ENCODE peak calls at places on chromosomes 4 and X, in nine cellular contexts. One of them, this sample, is unnamed.

GRCh38 chr4:142405021-142405991 is 440.8 kb downstream of the INPP4B start:
- DNase-seq in HepG2: no peak
- DNase-seq in cardiac fibroblast: peak
- DNase-seq in AG09319: peak
- DNase-seq in IMR-90: peak
- DNase-seq in CD4-positive, alpha-beta T cell: peak
- DNase-seq in uterus: peak
- DNase-seq in A673: peak
- DNase-seq in GM20000: peak
- DNase-seq in this sample: peak

GRCh38 chr4:123418486-123418931 is 21.9 kb downstream of the SPRY1 start:
- DNase-seq in HepG2: peak
- DNase-seq in cardiac fibroblast: peak
- DNase-seq in AG09319: peak
- DNase-seq in IMR-90: peak
- DNase-seq in CD4-positive, alpha-beta T cell: no peak
- DNase-seq in uterus: no peak
- DNase-seq in A673: peak
- DNase-seq in GM20000: no peak
- DNase-seq in this sample: peak

GRCh38 chr4:185730387-185730786 is 81.6 kb downstream of the SORBS2 start:
- DNase-seq in HepG2: no peak
- DNase-seq in cardiac fibroblast: peak
- DNase-seq in AG09319: no peak
- DNase-seq in IMR-90: no peak
- DNase-seq in CD4-positive, alpha-beta T cell: no peak
- DNase-seq in uterus: no peak
- DNase-seq in A673: peak
- DNase-seq in GM20000: no peak
- DNase-seq in this sample: no peak

GRCh38 chr4:8410641-8411271 is 29.8 kb downstream of the ACOX3 start:
- DNase-seq in HepG2: peak
- DNase-seq in cardiac fibroblast: peak
- DNase-seq in AG09319: no peak
- DNase-seq in IMR-90: peak
- DNase-seq in CD4-positive, alpha-beta T cell: no peak
- DNase-seq in uterus: peak
- DNase-seq in A673: peak
- DNase-seq in GM20000: no peak
- DNase-seq in this sample: peak

GRCh38 chrX:15749642-15750610 is 11.9 kb downstream of the CA5B start:
- DNase-seq in HepG2: no peak
- DNase-seq in cardiac fibroblast: no peak
- DNase-seq in AG09319: no peak
- DNase-seq in IMR-90: peak
- DNase-seq in CD4-positive, alpha-beta T cell: no peak
- DNase-seq in uterus: peak
- DNase-seq in A673: no peak
- DNase-seq in GM20000: peak
- DNase-seq in this sample: peak

GRCh38 chrX:48493890-48494364 is 14.9 kb upstream of the PORCN start:
- DNase-seq in HepG2: peak
- DNase-seq in cardiac fibroblast: peak
- DNase-seq in AG09319: no peak
- DNase-seq in IMR-90: peak
- DNase-seq in CD4-positive, alpha-beta T cell: no peak
- DNase-seq in uterus: no peak
- DNase-seq in A673: peak
- DNase-seq in GM20000: no peak
- DNase-seq in this sample: no peak

GRCh38 chrX:37776283-37776986 is 3.4 kb upstream of the CYBB start:
- DNase-seq in HepG2: no peak
- DNase-seq in cardiac fibroblast: no peak
- DNase-seq in AG09319: no peak
- DNase-seq in IMR-90: no peak
- DNase-seq in CD4-positive, alpha-beta T cell: no peak
- DNase-seq in uterus: no peak
- DNase-seq in A673: no peak
- DNase-seq in GM20000: no peak
- DNase-seq in this sample: no peak

GRCh38 chr4:109990307-109991257 is 77.9 kb downstream of the EGF start:
- DNase-seq in HepG2: no peak
- DNase-seq in cardiac fibroblast: no peak
- DNase-seq in AG09319: no peak
- DNase-seq in IMR-90: no peak
- DNase-seq in CD4-positive, alpha-beta T cell: no peak
- DNase-seq in uterus: no peak
- DNase-seq in A673: no peak
- DNase-seq in GM20000: peak
- DNase-seq in this sample: no peak

GRCh38 chrX:45445745-45446412 is 245.2 kb upstream of the DIPK2B start:
- DNase-seq in HepG2: no peak
- DNase-seq in cardiac fibroblast: peak
- DNase-seq in AG09319: no peak
- DNase-seq in IMR-90: peak
- DNase-seq in CD4-positive, alpha-beta T cell: no peak
- DNase-seq in uterus: no peak
- DNase-seq in A673: peak
- DNase-seq in GM20000: no peak
- DNase-seq in this sample: peak

GRCh38 chr4:56976878-56977320 is 507 bp downstream of the NOA1 start:
- DNase-seq in HepG2: peak
- DNase-seq in cardiac fibroblast: no peak
- DNase-seq in AG09319: no peak
- DNase-seq in IMR-90: no peak
- DNase-seq in CD4-positive, alpha-beta T cell: peak
- DNase-seq in uterus: no peak
- DNase-seq in A673: no peak
- DNase-seq in GM20000: peak
- DNase-seq in this sample: peak

GRCh38 chr4:8835521-8836365 is 35.9 kb downstream of the HMX1 start:
- DNase-seq in HepG2: no peak
- DNase-seq in cardiac fibroblast: no peak
- DNase-seq in AG09319: no peak
- DNase-seq in IMR-90: no peak
- DNase-seq in CD4-positive, alpha-beta T cell: no peak
- DNase-seq in uterus: no peak
- DNase-seq in A673: no peak
- DNase-seq in GM20000: no peak
- DNase-seq in this sample: no peak

GRCh38 chrX:19382500-19383145 is 38.9 kb downstream of the PDHA1 start:
- DNase-seq in HepG2: peak
- DNase-seq in cardiac fibroblast: peak
- DNase-seq in AG09319: no peak
- DNase-seq in IMR-90: peak
- DNase-seq in CD4-positive, alpha-beta T cell: peak
- DNase-seq in uterus: no peak
- DNase-seq in A673: peak
- DNase-seq in GM20000: peak
- DNase-seq in this sample: no peak

GRCh38 chrX:53048169-53049126 is at the start of gene GPR173:
- DNase-seq in HepG2: no peak
- DNase-seq in cardiac fibroblast: peak
- DNase-seq in AG09319: peak
- DNase-seq in IMR-90: peak
- DNase-seq in CD4-positive, alpha-beta T cell: no peak
- DNase-seq in uterus: peak
- DNase-seq in A673: peak
- DNase-seq in GM20000: no peak
- DNase-seq in this sample: peak

GRCh38 chr4:12716896-12717295 is 767.2 kb downstream of the RAB28 start:
- DNase-seq in HepG2: no peak
- DNase-seq in cardiac fibroblast: no peak
- DNase-seq in AG09319: no peak
- DNase-seq in IMR-90: no peak
- DNase-seq in CD4-positive, alpha-beta T cell: no peak
- DNase-seq in uterus: no peak
- DNase-seq in A673: no peak
- DNase-seq in GM20000: no peak
- DNase-seq in this sample: no peak

GRCh38 chr4:154744341-154744948 is 645 bp downstream of the LRAT start:
- DNase-seq in HepG2: no peak
- DNase-seq in cardiac fibroblast: no peak
- DNase-seq in AG09319: no peak
- DNase-seq in IMR-90: no peak
- DNase-seq in CD4-positive, alpha-beta T cell: no peak
- DNase-seq in uterus: no peak
- DNase-seq in A673: no peak
- DNase-seq in GM20000: no peak
- DNase-seq in this sample: no peak

GRCh38 chr4:174284181-174284886 is 623 bp downstream of the CEP44 start:
- DNase-seq in HepG2: peak
- DNase-seq in cardiac fibroblast: peak
- DNase-seq in AG09319: no peak
- DNase-seq in IMR-90: peak
- DNase-seq in CD4-positive, alpha-beta T cell: no peak
- DNase-seq in uterus: no peak
- DNase-seq in A673: peak
- DNase-seq in GM20000: no peak
- DNase-seq in this sample: peak

GRCh38 chr4:69713593-69713992 is 46.8 kb downstream of the SULT1B1 start:
- DNase-seq in HepG2: peak
- DNase-seq in cardiac fibroblast: peak
- DNase-seq in AG09319: no peak
- DNase-seq in IMR-90: no peak
- DNase-seq in CD4-positive, alpha-beta T cell: no peak
- DNase-seq in uterus: no peak
- DNase-seq in A673: no peak
- DNase-seq in GM20000: no peak
- DNase-seq in this sample: peak

GRCh38 chr4:37634180-37634579 is 52.0 kb downstream of the RELL1 start:
- DNase-seq in HepG2: no peak
- DNase-seq in cardiac fibroblast: no peak
- DNase-seq in AG09319: no peak
- DNase-seq in IMR-90: no peak
- DNase-seq in CD4-positive, alpha-beta T cell: no peak
- DNase-seq in uterus: no peak
- DNase-seq in A673: no peak
- DNase-seq in GM20000: no peak
- DNase-seq in this sample: no peak

GRCh38 chr4:3517731-3518510 is 14.3 kb downstream of the LRPAP1 start:
- DNase-seq in HepG2: no peak
- DNase-seq in cardiac fibroblast: no peak
- DNase-seq in AG09319: no peak
- DNase-seq in IMR-90: no peak
- DNase-seq in CD4-positive, alpha-beta T cell: no peak
- DNase-seq in uterus: no peak
- DNase-seq in A673: no peak
- DNase-seq in GM20000: no peak
- DNase-seq in this sample: no peak

DNA sequence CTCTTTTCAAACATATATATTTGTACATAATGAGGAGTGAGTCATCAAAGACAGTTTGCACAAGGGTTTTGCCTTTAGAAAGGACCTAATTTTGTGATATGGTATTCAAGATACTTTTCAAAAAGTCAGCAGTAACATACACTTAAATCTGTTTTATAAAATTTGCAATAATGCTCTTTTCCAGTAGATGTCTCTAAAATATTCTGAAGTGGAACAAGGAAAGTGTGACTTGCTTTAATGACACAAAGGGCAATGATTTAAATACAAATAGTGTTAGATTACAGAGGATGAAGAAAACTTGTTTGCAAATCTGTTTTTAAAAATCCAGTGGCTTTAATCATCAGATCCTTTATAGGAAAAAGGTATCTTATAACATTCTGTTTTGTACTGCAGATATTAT is 20.0 kb downstream of the MMRN1 start:
- DNase-seq in HepG2: no peak
- DNase-seq in cardiac fibroblast: no peak
- DNase-seq in AG09319: no peak
- DNase-seq in IMR-90: no peak
- DNase-seq in CD4-positive, alpha-beta T cell: no peak
- DNase-seq in uterus: no peak
- DNase-seq in A673: peak
- DNase-seq in GM20000: no peak
- DNase-seq in this sample: no peak
- TF ChIP-seq CTCF in HepG2: no peak
- TF ChIP-seq CTCF in cardiac fibroblast: no peak
- TF ChIP-seq CTCF in AG09319: no peak
- TF ChIP-seq CTCF in IMR-90: no peak
- TF ChIP-seq CTCF in CD4-positive, alpha-beta T cell: no peak
- TF ChIP-seq CTCF in uterus: no peak
- TF ChIP-seq CTCF in A673: peak
- TF ChIP-seq CTCF in GM20000: no peak
- TF ChIP-seq CTCF in this sample: no peak

GRCh38 chrX:154458116-154458953 is at the start of gene PLXNA3:
- DNase-seq in HepG2: no peak
- DNase-seq in cardiac fibroblast: peak
- DNase-seq in AG09319: no peak
- DNase-seq in IMR-90: no peak
- DNase-seq in CD4-positive, alpha-beta T cell: peak
- DNase-seq in uterus: no peak
- DNase-seq in A673: peak
- DNase-seq in GM20000: peak
- DNase-seq in this sample: no peak
- TF ChIP-seq CTCF in HepG2: no peak
- TF ChIP-seq CTCF in cardiac fibroblast: no peak
- TF ChIP-seq CTCF in AG09319: no peak
- TF ChIP-seq CTCF in IMR-90: no peak
- TF ChIP-seq CTCF in CD4-positive, alpha-beta T cell: no peak
- TF ChIP-seq CTCF in uterus: no peak
- TF ChIP-seq CTCF in A673: no peak
- TF ChIP-seq CTCF in GM20000: no peak
- TF ChIP-seq CTCF in this sample: no peak

DNA sequence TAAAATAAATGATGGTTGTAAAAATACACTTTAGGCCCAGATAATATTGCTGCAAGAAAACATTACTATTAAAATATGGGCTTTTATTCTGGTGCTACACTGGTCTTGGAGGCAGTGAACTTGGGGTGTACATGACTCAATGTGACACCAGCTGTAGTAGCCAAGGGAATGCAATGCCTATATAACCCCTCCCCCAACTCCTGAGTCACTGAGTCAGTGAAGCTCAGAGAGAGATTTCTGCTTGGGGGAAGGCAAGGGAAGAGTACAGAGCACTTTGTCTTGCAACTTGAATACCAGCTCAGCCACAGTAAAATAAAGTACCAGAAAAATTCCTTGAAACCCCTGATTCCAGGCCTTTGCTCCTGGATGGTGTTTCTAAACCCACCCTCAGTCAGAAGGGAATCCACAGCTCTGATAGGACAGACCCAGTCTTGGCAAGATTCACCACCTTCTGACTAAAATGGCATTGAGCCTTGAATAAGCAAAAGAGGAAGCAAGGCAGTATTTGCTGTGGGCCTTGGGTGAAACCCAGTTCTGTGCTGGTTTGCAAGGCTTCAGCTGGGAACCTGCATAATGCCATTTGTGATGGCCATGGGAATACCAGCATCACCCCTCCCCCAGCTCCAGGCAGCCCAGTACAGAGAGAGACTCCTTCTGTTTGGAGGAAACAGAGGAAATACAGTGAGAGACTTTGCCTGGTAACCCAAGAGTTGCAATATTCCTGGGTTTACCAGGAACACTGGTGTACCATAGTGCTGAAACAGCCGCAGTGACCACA is 209.9 kb downstream of the IQCM start:
- DNase-seq in HepG2: no peak
- DNase-seq in cardiac fibroblast: no peak
- DNase-seq in AG09319: no peak
- DNase-seq in IMR-90: peak
- DNase-seq in CD4-positive, alpha-beta T cell: no peak
- DNase-seq in uterus: no peak
- DNase-seq in A673: no peak
- DNase-seq in GM20000: no peak
- DNase-seq in this sample: peak
- TF ChIP-seq CTCF in HepG2: no peak
- TF ChIP-seq CTCF in cardiac fibroblast: no peak
- TF ChIP-seq CTCF in AG09319: no peak
- TF ChIP-seq CTCF in IMR-90: no peak
- TF ChIP-seq CTCF in CD4-positive, alpha-beta T cell: no peak
- TF ChIP-seq CTCF in uterus: no peak
- TF ChIP-seq CTCF in A673: no peak
- TF ChIP-seq CTCF in GM20000: no peak
- TF ChIP-seq CTCF in this sample: no peak

GRCh38 chr4:90293320-90293719 is 166.1 kb downstream of the CCSER1 start:
- DNase-seq in HepG2: no peak
- DNase-seq in cardiac fibroblast: peak
- DNase-seq in AG09319: no peak
- DNase-seq in IMR-90: peak
- DNase-seq in CD4-positive, alpha-beta T cell: no peak
- DNase-seq in uterus: no peak
- DNase-seq in A673: no peak
- DNase-seq in GM20000: no peak
- DNase-seq in this sample: peak
- TF ChIP-seq CTCF in HepG2: no peak
- TF ChIP-seq CTCF in cardiac fibroblast: peak
- TF ChIP-seq CTCF in AG09319: peak
- TF ChIP-seq CTCF in IMR-90: peak
- TF ChIP-seq CTCF in CD4-positive, alpha-beta T cell: peak
- TF ChIP-seq CTCF in uterus: no peak
- TF ChIP-seq CTCF in A673: no peak
- TF ChIP-seq CTCF in GM20000: no peak
- TF ChIP-seq CTCF in this sample: peak